ENCODE peak calls at places on chromosomes 13 and 19, in five cellular contexts. I, S, Y, W and X are unnamed samples.

GRCh38 chr13:59061621-59062020 is 1102.1 kb downstream of the DIAPH3 start:
- DNase-seq in Y (no peak), I (no peak), W (no peak), S (no peak), X (no peak)

GRCh38 chr13:22076658-22077057 is 405.8 kb downstream of the FGF9 start:
- DNase-seq in I (no peak), Y (no peak), S (no peak), W (no peak), X (no peak)

GRCh38 chr13:27242642-27243185 is 8.6 kb upstream of the RPL21 start:
- DNase-seq in W (no peak), S (no peak), I (no peak), Y (no peak), X (no peak)

GRCh38 chr19:27865927-27866777 is 1346.8 kb downstream of the UQCRFS1 start:
- DNase-seq in I (no peak), Y (no peak), S (no peak), W (no peak), X (no peak)

GRCh38 chr19:17289489-17289888 is 7.8 kb downstream of the ANKLE1 start:
- DNase-seq in W (peak; percentile 72), I (peak; percentile 80), Y (peak; percentile 77), S (no peak), X (peak; percentile 45)

GRCh38 chr13:31042501-31043165 is 110.2 kb downstream of the TEX26 start:
- DNase-seq in I (no peak), S (no peak), W (no peak), Y (no peak), X (no peak)

GRCh38 chr13:77406644-77407440 is 79.9 kb upstream of the MYCBP2 start:
- DNase-seq in Y (no peak), W (no peak), I (no peak), S (no peak), X (no peak)

GRCh38 chr13:101394597-101394996 is 21.7 kb downstream of the NALCN start:
- DNase-seq in I (no peak), W (no peak), Y (no peak), S (no peak), X (no peak)

GRCh38 chr19:3224346-3225325 is at the start of gene CELF5:
- DNase-seq in W (no peak), S (no peak), I (peak; percentile 38), Y (peak; percentile 59), X (peak; percentile 64)

GRCh38 chr13:74026753-74027152 is 107.5 kb downstream of the KLF12 start:
- DNase-seq in S (no peak), I (no peak), W (no peak), Y (no peak), X (no peak)

GRCh38 chr13:38686635-38687245 is at the start of gene FREM2:
- DNase-seq in S (no peak), Y (no peak), W (peak; percentile 80), I (no peak), X (peak; percentile 77)

GRCh38 chr19:49241769-49242168 is 83.2 kb downstream of the SLC6A16 start:
- DNase-seq in Y (no peak), S (no peak), I (no peak), W (no peak), X (no peak)

GRCh38 chr13:39263033-39263432 is 224.8 kb downstream of the NHLRC3 start:
- DNase-seq in S (peak; percentile 75), I (no peak), W (no peak), Y (no peak), X (peak; percentile 42)

GRCh38 chr13:38180670-38181069 is 169.0 kb upstream of the UFM1 start:
- DNase-seq in I (no peak), W (no peak), S (no peak), Y (no peak), X (no peak)

GRCh38 chr19:843180-843835 is 2.5 kb downstream of the PRTN3 start:
- DNase-seq in I (no peak), Y (peak; percentile 51), W (no peak), S (no peak), X (no peak)

GRCh38 chr13:114104626-114105350 is 27.6 kb downstream of the RASA3 start:
- DNase-seq in S (no peak), W (no peak), Y (peak; percentile 6), I (no peak), X (no peak)

GRCh38 chr13:49098198-49098597 is 121.9 kb upstream of the MLNR start:
- DNase-seq in Y (no peak), I (no peak), S (no peak), W (no peak), X (no peak)

GRCh38 chr19:38142176-38143035 is 81.6 kb downstream of the DPF1 start:
- DNase-seq in W (no peak), I (peak; percentile 64), S (peak; percentile 49), Y (peak; percentile 64), X (peak; percentile 34)

GRCh38 chr19:29588095-29588494 is 18.0 kb upstream of the POP4 start:
- DNase-seq in I (no peak), W (no peak), Y (no peak), S (no peak), X (no peak)

GRCh38 chr13:113558461-113558860 is 26.1 kb upstream of the TFDP1 start:
- DNase-seq in I (no peak), S (no peak), W (peak; percentile 21), Y (no peak), X (no peak)

GRCh38 chr19:53424968-53425597 is 6.7 kb upstream of the ZNF761 start:
- DNase-seq in Y (peak; percentile 56), I (peak; percentile 70), W (peak; percentile 70), S (peak; percentile 71), X (peak; percentile 78)

GRCh38 chr13:71219671-71220070 is 647.3 kb downstream of the DACH1 start:
- DNase-seq in Y (no peak), I (no peak), S (no peak), W (no peak), X (no peak)

GRCh38 chr13:27970382-27971235 is 1.5 kb upstream of the CDX2 start:
- DNase-seq in W (no peak), I (no peak), S (no peak), Y (no peak), X (no peak)

GRCh38 chr19:19115954-19116353 is 22.3 kb downstream of the TMEM161A start:
- DNase-seq in Y (peak; percentile 43), W (no peak), S (peak; percentile 19), I (no peak), X (no peak)

GRCh38 chr19:57560049-57560491 is 407 bp upstream of the ZNF550 start:
- DNase-seq in I (peak; percentile 51), S (no peak), Y (peak; percentile 49), W (no peak), X (peak; percentile 41)

GRCh38 chr19:38974599-38975213 is 836 bp downstream of the FBXO17 start:
- DNase-seq in I (no peak), Y (no peak), W (no peak), S (no peak), X (no peak)

GRCh38 chr19:13079542-13079986 is 23.1 kb downstream of the LYL1 start:
- DNase-seq in Y (peak; percentile 71), I (no peak), S (no peak), W (no peak), X (no peak)

GRCh38 chr13:76717092-76717491 is 169.1 kb downstream of the KCTD12 start:
- DNase-seq in Y (no peak), I (no peak), W (no peak), S (no peak), X (no peak)

GRCh38 chr13:34833562-34834182 is 108.4 kb upstream of the NBEA start:
- DNase-seq in Y (no peak), I (no peak), S (no peak), W (no peak), X (no peak)

GRCh38 chr19:19406878-19407639 is 1.6 kb downstream of the GATAD2A start:
- DNase-seq in I (no peak), S (no peak), W (peak; percentile 55), Y (no peak), X (peak; percentile 48)

GRCh38 chr13:103514188-103514587 is 448.0 kb upstream of the SLC10A2 start:
- DNase-seq in Y (no peak), I (no peak), W (no peak), S (no peak), X (no peak)

GRCh38 chr19:45523642-45524256 is 16.5 kb downstream of the VASP start:
- DNase-seq in Y (peak; percentile 70), I (peak; percentile 72), W (peak; percentile 85), S (peak; percentile 77), X (peak; percentile 73)

DNA sequence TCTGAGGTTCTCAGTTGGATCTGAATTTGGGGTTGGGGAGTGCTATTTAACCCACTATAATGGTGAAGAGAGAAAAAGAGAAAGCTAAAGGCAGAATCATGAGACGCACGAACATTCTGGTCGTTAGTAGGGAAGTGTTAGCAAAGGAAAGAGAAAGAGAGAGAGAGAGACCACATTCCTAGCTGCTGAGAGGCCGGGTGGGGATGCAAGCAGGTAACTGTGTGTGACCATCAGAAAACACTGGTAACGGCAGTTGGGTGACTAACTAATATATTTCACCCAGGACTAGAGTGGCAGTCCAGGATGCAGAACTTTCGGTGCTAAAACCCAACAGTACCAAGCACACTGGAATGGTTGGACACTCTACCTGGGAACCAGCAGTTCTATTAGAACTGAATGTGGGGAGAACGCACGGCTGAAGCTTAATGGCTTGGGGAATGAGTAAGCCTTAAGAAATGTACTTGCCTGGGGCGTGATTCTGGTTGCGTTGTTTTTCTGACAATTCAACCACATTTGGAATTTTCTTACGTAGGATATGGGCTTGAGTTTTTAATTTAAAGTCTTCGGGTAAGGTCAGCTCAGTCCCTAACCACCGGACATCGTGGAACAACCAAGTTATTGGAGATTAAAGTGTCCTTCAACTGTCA is 130.2 kb downstream of the DNAJC15 start:
- DNase-seq in W (no peak), Y (no peak), I (no peak), S (no peak), X (no peak)
- H3K27ac ChIP-seq in W (no peak overlapping the region), Y (no peak overlapping the region), I (no peak overlapping the region), S (no peak overlapping the region), X (no peak overlapping the region)

GRCh38 chr19:2173388-2173787 is 9.7 kb downstream of the DOT1L start:
- DNase-seq in Y (no peak), W (no peak), S (no peak), I (no peak), X (no peak)
- TF ChIP-seq CTCF in Y (no peak), W (no peak), S (no peak), I (no peak), X (no peak)

GRCh38 chr19:36014029-36014924 is at the start of gene ALKBH6:
- DNase-seq in I (peak; percentile 100), S (peak; percentile 100), W (peak; percentile 100), Y (peak; percentile 99), X (peak; percentile 99)
- H3K27ac ChIP-seq in I (peak within 1 kb of the TSS; percentile 84), S (peak within 1 kb of the TSS; percentile 96), W (peak within 1 kb of the TSS; percentile 80), Y (peak within 1 kb of the TSS; percentile 87), X (no peak within 1 kb of the TSS)

DNA sequence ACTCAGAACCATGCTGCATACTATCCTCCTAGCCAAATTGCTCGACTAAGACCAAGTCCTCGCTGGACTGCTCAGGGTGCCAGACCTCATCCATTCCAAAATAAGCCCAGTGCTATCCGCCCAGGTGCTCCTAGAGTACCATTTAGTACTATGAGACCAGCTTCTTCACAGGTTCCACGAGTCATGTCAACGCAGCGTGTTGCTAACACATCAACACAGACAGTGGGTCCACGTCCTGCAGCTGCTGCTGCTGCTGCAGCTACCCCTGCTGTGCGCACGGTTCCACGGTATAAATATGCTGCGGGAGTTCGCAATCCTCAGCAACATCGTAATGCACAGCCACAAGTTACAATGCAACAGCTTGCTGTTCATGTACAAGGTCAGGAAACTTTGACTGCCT is 1.5 kb downstream of the PABPC3 start:
- DNase-seq in W (no peak), S (no peak), I (no peak), Y (no peak), X (no peak)
- TF ChIP-seq CTCF in W (no peak), S (no peak), I (no peak), Y (no peak), X (no peak)